ENCODE peak calls at places on chromosomes 13 and 19, in five cellular contexts. One of them, this sample, is unnamed.

GRCh38 chr13:44573790-44574465 is 2.2 kb downstream of the TSC22D1 start:
- DNase-seq in H1: no peak
- DNase-seq in SK-N-SH: peak
- DNase-seq in K562: no peak
- DNase-seq in GM12878: no peak
- DNase-seq in this sample: peak

GRCh38 chr19:16258440-16258903 is 60.8 kb downstream of the AP1M1 start:
- DNase-seq in GM12878: no peak
- DNase-seq in SK-N-SH: peak
- DNase-seq in K562: peak
- DNase-seq in H1: no peak
- DNase-seq in this sample: no peak

GRCh38 chr19:7994114-7994513 is 11.3 kb downstream of the ELAVL1 start:
- DNase-seq in H1: no peak
- DNase-seq in GM12878: no peak
- DNase-seq in SK-N-SH: no peak
- DNase-seq in K562: no peak
- DNase-seq in this sample: no peak

GRCh38 chr19:2266183-2266993 is 10.2 kb upstream of the JSRP1 start:
- DNase-seq in H1: no peak
- DNase-seq in K562: peak
- DNase-seq in SK-N-SH: peak
- DNase-seq in GM12878: peak
- DNase-seq in this sample: peak

GRCh38 chr13:41601718-41602445 is 144.5 kb downstream of the RGCC start:
- DNase-seq in H1: no peak
- DNase-seq in SK-N-SH: no peak
- DNase-seq in K562: no peak
- DNase-seq in GM12878: no peak
- DNase-seq in this sample: no peak

GRCh38 chr13:76980075-76980718 is 11.7 kb upstream of the CLN5 start:
- DNase-seq in K562: peak
- DNase-seq in H1: peak
- DNase-seq in SK-N-SH: peak
- DNase-seq in GM12878: no peak
- DNase-seq in this sample: peak

GRCh38 chr13:21625366-21625765 is 21.4 kb upstream of the MICU2 start:
- DNase-seq in H1: no peak
- DNase-seq in GM12878: no peak
- DNase-seq in SK-N-SH: peak
- DNase-seq in K562: peak
- DNase-seq in this sample: peak

GRCh38 chr13:79741006-79741405 is 260.1 kb downstream of the NDFIP2 start:
- DNase-seq in H1: no peak
- DNase-seq in K562: no peak
- DNase-seq in SK-N-SH: peak
- DNase-seq in GM12878: no peak
- DNase-seq in this sample: peak

GRCh38 chr19:5627395-5627904 is 4.6 kb downstream of the SAFB start:
- DNase-seq in GM12878: peak
- DNase-seq in SK-N-SH: no peak
- DNase-seq in K562: peak
- DNase-seq in H1: no peak
- DNase-seq in this sample: no peak

GRCh38 chr13:69108486-69108885 is 999.1 kb upstream of the ATXN8OS start:
- DNase-seq in K562: no peak
- DNase-seq in SK-N-SH: no peak
- DNase-seq in H1: no peak
- DNase-seq in GM12878: no peak
- DNase-seq in this sample: no peak

GRCh38 chr19:42038675-42039074 is 31.3 kb downstream of the GRIK5 start:
- DNase-seq in H1: no peak
- DNase-seq in SK-N-SH: no peak
- DNase-seq in GM12878: no peak
- DNase-seq in K562: no peak
- DNase-seq in this sample: no peak

GRCh38 chr19:16562608-16563025 is 9.6 kb downstream of the SLC35E1 start:
- DNase-seq in GM12878: no peak
- DNase-seq in H1: no peak
- DNase-seq in SK-N-SH: no peak
- DNase-seq in K562: no peak
- DNase-seq in this sample: no peak

GRCh38 chr19:4083677-4084546 is 17.2 kb upstream of the ZBTB7A start:
- DNase-seq in K562: peak
- DNase-seq in SK-N-SH: no peak
- DNase-seq in GM12878: no peak
- DNase-seq in H1: no peak
- DNase-seq in this sample: no peak

GRCh38 chr13:113927661-113928581 is 46.0 kb downstream of the C13orf46 start:
- DNase-seq in SK-N-SH: no peak
- DNase-seq in K562: no peak
- DNase-seq in GM12878: no peak
- DNase-seq in H1: no peak
- DNase-seq in this sample: no peak
- TF ChIP-seq CHD2 in SK-N-SH: no peak
- TF ChIP-seq CHD2 in K562: no peak
- TF ChIP-seq CHD2 in GM12878: no peak
- TF ChIP-seq CHD2 in H1: no peak
- TF ChIP-seq CHD2 in this sample: no peak

GRCh38 chr19:54470276-54470887 is 2.7 kb downstream of the CDC42EP5 start:
- DNase-seq in SK-N-SH: no peak
- DNase-seq in GM12878: no peak
- DNase-seq in K562: no peak
- DNase-seq in H1: no peak
- DNase-seq in this sample: no peak

GRCh38 chr19:54473071-54473941 is at the start of gene CDC42EP5:
- DNase-seq in H1: no peak
- DNase-seq in GM12878: no peak
- DNase-seq in K562: peak
- DNase-seq in SK-N-SH: peak
- DNase-seq in this sample: no peak

GRCh38 chr19:54470991-54471782 is 1.9 kb downstream of the CDC42EP5 start:
- DNase-seq in K562: peak
- DNase-seq in H1: peak
- DNase-seq in GM12878: no peak
- DNase-seq in SK-N-SH: no peak
- DNase-seq in this sample: no peak

GRCh38 chr19:54475706-54476105 is 2.6 kb upstream of the CDC42EP5 start:
- DNase-seq in GM12878: no peak
- DNase-seq in H1: no peak
- DNase-seq in K562: no peak
- DNase-seq in SK-N-SH: no peak
- DNase-seq in this sample: no peak

GRCh38 chr19:54473983-54474382 is 887 bp upstream of the CDC42EP5 start:
- DNase-seq in H1: no peak
- DNase-seq in SK-N-SH: no peak
- DNase-seq in K562: no peak
- DNase-seq in GM12878: no peak
- DNase-seq in this sample: no peak
- TF ChIP-seq JUND in H1: no peak
- TF ChIP-seq JUND in SK-N-SH: no peak
- TF ChIP-seq JUND in K562: no peak
- TF ChIP-seq JUND in GM12878: no peak
- TF ChIP-seq JUND in this sample: no peak

GRCh38 chr19:47348819-47349795 is at the start of gene DHX34:
- DNase-seq in SK-N-SH: peak
- DNase-seq in H1: peak
- DNase-seq in K562: peak
- DNase-seq in GM12878: peak
- DNase-seq in this sample: peak
- TF ChIP-seq CHD2 in SK-N-SH: peak
- TF ChIP-seq CHD2 in H1: peak
- TF ChIP-seq CHD2 in K562: no peak
- TF ChIP-seq CHD2 in GM12878: peak
- TF ChIP-seq CHD2 in this sample: no peak

GRCh38 chr13:75752848-75753247 is 116.7 kb downstream of the LMO7 start:
- DNase-seq in K562: no peak
- DNase-seq in H1: no peak
- DNase-seq in GM12878: no peak
- DNase-seq in SK-N-SH: no peak
- DNase-seq in this sample: no peak

GRCh38 chr13:75751350-75751749 is 115.2 kb downstream of the LMO7 start:
- DNase-seq in SK-N-SH: no peak
- DNase-seq in H1: no peak
- DNase-seq in K562: no peak
- DNase-seq in GM12878: no peak
- DNase-seq in this sample: no peak

GRCh38 chr13:75748874-75749273 is 112.7 kb downstream of the LMO7 start:
- DNase-seq in GM12878: no peak
- DNase-seq in H1: no peak
- DNase-seq in SK-N-SH: no peak
- DNase-seq in K562: no peak
- DNase-seq in this sample: no peak

GRCh38 chr13:75745387-75745786 is 109.3 kb downstream of the LMO7 start:
- DNase-seq in K562: no peak
- DNase-seq in SK-N-SH: no peak
- DNase-seq in GM12878: no peak
- DNase-seq in H1: no peak
- DNase-seq in this sample: no peak

GRCh38 chr13:75749407-75749806 is 113.3 kb downstream of the LMO7 start:
- DNase-seq in GM12878: no peak
- DNase-seq in SK-N-SH: no peak
- DNase-seq in H1: no peak
- DNase-seq in K562: no peak
- DNase-seq in this sample: no peak
- TF ChIP-seq JUND in GM12878: no peak
- TF ChIP-seq JUND in SK-N-SH: no peak
- TF ChIP-seq JUND in H1: no peak
- TF ChIP-seq JUND in K562: no peak
- TF ChIP-seq JUND in this sample: no peak

GRCh38 chr13:100235311-100235901 is 146.5 kb downstream of the PCCA start:
- DNase-seq in H1: no peak
- DNase-seq in GM12878: no peak
- DNase-seq in K562: peak
- DNase-seq in SK-N-SH: peak
- DNase-seq in this sample: peak
- TF ChIP-seq CHD2 in H1: no peak
- TF ChIP-seq CHD2 in GM12878: no peak
- TF ChIP-seq CHD2 in K562: no peak
- TF ChIP-seq CHD2 in SK-N-SH: no peak
- TF ChIP-seq CHD2 in this sample: no peak